ENCODE peak calls at places on chromosomes 11 and 22, in seven cellular contexts. N is tibial artery, K is IMR-90, Y is ELR, A is Calu3, O is fibroblast of mammary gland, W is MCF 10A. X is an unnamed sample.

GRCh38 chr11:48020092-48020755 is 39.9 kb downstream of the PTPRJ start:
- DNase-seq in N (no peak), K (no peak), Y (no peak), A (no peak), O (no peak), W (peak), X (no peak)

GRCh38 chr22:40348025-40348658 is 1.8 kb downstream of the ADSL start:
- DNase-seq in N (peak), K (peak), Y (peak), A (peak), O (peak), W (peak), X (peak)

GRCh38 chr11:76380161-76380976 is 563 bp downstream of the THAP12 start:
- DNase-seq in N (peak), K (peak), Y (peak), A (peak), O (peak), W (peak), X (peak)

GRCh38 chr22:19233189-19233661 is 54.7 kb upstream of the SLC25A1 start:
- DNase-seq in N (no peak), K (no peak), Y (no peak), A (no peak), O (no peak), W (no peak), X (no peak)

GRCh38 chr11:62505112-62505783 is 41.4 kb downstream of the AHNAK start:
- DNase-seq in N (peak), K (no peak), Y (no peak), A (no peak), O (no peak), W (no peak), X (no peak)

GRCh38 chr22:33538277-33538885 is 381.9 kb downstream of the LARGE1 start:
- DNase-seq in N (no peak), K (no peak), Y (no peak), A (no peak), O (no peak), W (no peak), X (no peak)

GRCh38 chr11:119850822-119851409 is 121.9 kb upstream of the NECTIN1 start:
- DNase-seq in N (no peak), K (no peak), Y (no peak), A (no peak), O (no peak), W (no peak), X (no peak)

GRCh38 chr22:38026130-38027111 is 30.8 kb upstream of the PICK1 start:
- DNase-seq in N (no peak), K (no peak), Y (no peak), A (no peak), O (no peak), W (no peak), X (peak)

GRCh38 chr22:33851985-33852384 is 68.3 kb downstream of the LARGE1 start:
- DNase-seq in N (no peak), K (no peak), Y (no peak), A (no peak), O (no peak), W (no peak), X (no peak)

GRCh38 chr11:38019072-38019775 is 1421.2 kb upstream of the RAG2 start:
- DNase-seq in N (no peak), K (no peak), Y (peak), A (peak), O (no peak), W (peak), X (peak)

GRCh38 chr11:117220568-117220967 is 11.3 kb downstream of the PCSK7 start:
- DNase-seq in N (peak), K (no peak), Y (no peak), A (no peak), O (no peak), W (no peak), X (no peak)

GRCh38 chr22:26479043-26479791 is 4.4 kb downstream of the HPS4 start:
- DNase-seq in N (no peak), K (no peak), Y (no peak), A (no peak), O (no peak), W (no peak), X (peak)

GRCh38 chr11:65719887-65720236 is 736 bp downstream of the RNASEH2C start:
- DNase-seq in N (no peak), K (peak), Y (peak), A (no peak), O (peak), W (peak), X (peak)

X was measured in RPMI7951.